ENCODE peak calls at places on chromosome 10, in six cellular contexts. L is uterus, I is fibroblast of mammary gland, R is Panc1, N is fibroblast of lung, Y is colonic mucosa. V is an unnamed sample.

GRCh38 chr10:49512121-49512809 is 26.7 kb downstream of the ERCC6 start:
- DNase-seq in L (no peak), I (peak; percentile 50), R (peak; percentile 24), N (peak; percentile 30), Y (no peak), V (peak; percentile 35)

GRCh38 chr10:31864834-31865518 is 63.7 kb downstream of the ARHGAP12 start:
- DNase-seq in L (no peak), I (peak; percentile 24), R (no peak), N (peak; percentile 13), Y (no peak), V (peak; percentile 47)

GRCh38 chr10:93916257-93917063 is 22.7 kb downstream of the SLC35G1 start:
- DNase-seq in L (no peak), I (peak; percentile 58), R (no peak), N (peak; percentile 43), Y (no peak), V (peak; percentile 54)

GRCh38 chr10:103769176-103769575 is 86.2 kb downstream of the SH3PXD2A start:
- DNase-seq in L (no peak), I (no peak), R (no peak), N (no peak), Y (no peak), V (no peak)

GRCh38 chr10:5314866-5315265 is 49.9 kb upstream of the UCN3 start:
- DNase-seq in L (no peak), I (no peak), R (no peak), N (no peak), Y (no peak), V (no peak)

GRCh38 chr10:93600861-93601773 is at the start of gene RBP4:
- DNase-seq in L (no peak), I (peak; percentile 34), R (no peak), N (peak; percentile 64), Y (peak; percentile 41), V (peak; percentile 39)

GRCh38 chr10:132832186-132832983 is 46.4 kb upstream of the NKX6-2 start:
- DNase-seq in L (no peak), I (no peak), R (no peak), N (no peak), Y (no peak), V (no peak)

GRCh38 chr10:77505431-77506334 is 131.9 kb downstream of the KCNMA1 start:
- DNase-seq in L (no peak), I (peak; percentile 95), R (peak; percentile 85), N (peak; percentile 96), Y (no peak), V (peak; percentile 93)

GRCh38 chr10:5497289-5497688 is 2.1 kb downstream of the CALML5 start:
- DNase-seq in L (no peak), I (no peak), R (no peak), N (no peak), Y (no peak), V (no peak)

GRCh38 chr10:132967540-132967939 is 25.2 kb upstream of the CFAP46 start:
- DNase-seq in L (no peak), I (no peak), R (no peak), N (no peak), Y (peak; percentile 66), V (no peak)

GRCh38 chr10:24826022-24826421 is 102.3 kb upstream of the ARHGAP21 start:
- DNase-seq in L (no peak), I (peak; percentile 92), R (no peak), N (peak; percentile 67), Y (no peak), V (peak; percentile 87)

GRCh38 chr10:67923551-67923950 is 39.1 kb downstream of the SIRT1 start:
- DNase-seq in L (no peak), I (peak; percentile 56), R (no peak), N (peak; percentile 31), Y (no peak), V (peak; percentile 34)

GRCh38 chr10:119575506-119575905 is 21.3 kb downstream of the TIAL1 start:
- DNase-seq in L (no peak), I (peak; percentile 49), R (no peak), N (peak; percentile 40), Y (no peak), V (no peak)

GRCh38 chr10:120505866-120506265 is 48.8 kb downstream of the PLPP4 start:
- DNase-seq in L (no peak), I (peak; percentile 18), R (no peak), N (peak; percentile 95), Y (no peak), V (no peak)

GRCh38 chr10:110357252-110357780 is 52.6 kb upstream of the SMNDC1 start:
- DNase-seq in L (peak; percentile 60), I (peak; percentile 98), R (no peak), N (peak; percentile 97), Y (no peak), V (peak; percentile 97)

GRCh38 chr10:58647770-58648169 is 135.1 kb downstream of the BICC1 start:
- DNase-seq in L (no peak), I (peak; percentile 40), R (no peak), N (peak; percentile 85), Y (no peak), V (no peak)

GRCh38 chr10:90917968-90918318 is 2.9 kb downstream of the ANKRD1 start:
- DNase-seq in L (no peak), I (no peak), R (no peak), N (no peak), Y (no peak), V (no peak)

GRCh38 chr10:90919683-90920574 is 958 bp downstream of the ANKRD1 start:
- DNase-seq in L (no peak), I (no peak), R (no peak), N (no peak), Y (no peak), V (no peak)

GRCh38 chr10:90921906-90922305 is 1.0 kb upstream of the ANKRD1 start:
- DNase-seq in L (no peak), I (no peak), R (no peak), N (no peak), Y (no peak), V (no peak)

GRCh38 chr10:90923111-90923731 is 2.3 kb upstream of the ANKRD1 start:
- DNase-seq in L (no peak), I (no peak), R (no peak), N (no peak), Y (no peak), V (no peak)

GRCh38 chr10:90920986-90921643 is at the start of gene ANKRD1:
- DNase-seq in L (no peak), I (peak; percentile 81), R (peak; percentile 85), N (peak; percentile 96), Y (no peak), V (peak; percentile 92)
- H3K4me3 ChIP-seq in L (no peak within 1 kb of the TSS), I (no peak within 1 kb of the TSS), R (no peak within 1 kb of the TSS), N (no peak within 1 kb of the TSS), Y (no peak within 1 kb of the TSS), V (no peak within 1 kb of the TSS)

GRCh38 chr10:28677889-28678686 is 767 bp downstream of the BAMBI start:
- DNase-seq in L (peak; percentile 40), I (no peak), R (no peak), N (peak; percentile 46), Y (peak; percentile 29), V (no peak)
- H3K4me3 ChIP-seq in L (peak overlapping the region; percentile 83), I (peak overlapping the region; percentile 56), R (peak overlapping the region; percentile 41), N (peak overlapping the region; percentile 68), Y (peak overlapping the region; percentile 39), V (peak overlapping the region; percentile 64)

DNA sequence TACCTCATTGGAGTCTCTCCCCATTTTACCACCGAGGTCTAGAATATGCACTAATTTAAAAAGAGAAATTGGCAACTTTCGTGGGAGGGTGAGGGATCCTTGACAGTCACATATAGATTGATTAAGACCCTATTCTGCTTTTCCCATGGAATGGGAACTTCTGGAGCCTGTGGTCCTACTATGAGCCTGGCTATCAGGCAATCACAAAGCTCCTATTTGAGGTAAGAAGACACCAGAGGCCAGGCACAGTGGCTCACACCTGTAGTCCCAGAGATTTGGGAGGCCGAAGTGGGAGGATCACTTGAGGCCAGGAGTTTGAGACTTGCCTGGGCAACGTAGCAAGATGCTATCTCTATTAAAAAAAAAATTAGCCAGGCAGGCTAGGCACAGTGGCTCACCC is 104.7 kb upstream of the CCNY start:
- DNase-seq in L (no peak), I (no peak), R (no peak), N (no peak), Y (no peak), V (no peak)
- H3K4me3 ChIP-seq in L (no peak overlapping the region), I (no peak overlapping the region), R (no peak overlapping the region), N (no peak overlapping the region), Y (no peak overlapping the region), V (no peak overlapping the region)

DNA sequence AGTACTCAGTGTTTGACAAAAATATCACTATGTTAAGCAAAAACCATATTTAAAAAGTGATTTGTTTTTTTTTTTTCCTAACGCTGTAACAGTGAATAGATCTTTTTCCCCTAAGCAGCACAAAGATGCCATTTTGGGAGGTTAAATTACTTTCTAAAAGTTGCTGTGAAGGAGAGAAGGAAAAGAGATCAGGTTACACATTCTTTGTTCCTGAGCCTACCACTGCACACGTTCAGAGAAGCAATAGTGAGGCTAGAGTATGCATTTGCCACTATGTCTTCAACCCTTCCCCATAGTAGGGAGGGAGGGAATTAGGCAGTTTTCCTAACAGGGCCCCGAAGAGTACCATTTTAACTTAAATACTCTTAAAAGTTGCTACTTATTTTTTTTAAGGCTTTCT is 38.9 kb downstream of the BMPR1A start:
- DNase-seq in L (no peak), I (peak; percentile 74), R (peak; percentile 5), N (peak; percentile 90), Y (no peak), V (peak; percentile 78)
- H3K4me3 ChIP-seq in L (no peak overlapping the region), I (no peak overlapping the region), R (no peak overlapping the region), N (no peak overlapping the region), Y (no peak overlapping the region), V (no peak overlapping the region)

GRCh38 chr10:23344251-23344841 is at the start of gene C10orf67:
- DNase-seq in L (peak; percentile 18), I (peak; percentile 45), R (no peak), N (peak; percentile 63), Y (peak; percentile 23), V (peak; percentile 15)
- H3K4me3 ChIP-seq in L (peak within 1 kb of the TSS; percentile 30), I (peak within 1 kb of the TSS; percentile 65), R (peak within 1 kb of the TSS; percentile 45), N (peak within 1 kb of the TSS; percentile 59), Y (peak within 1 kb of the TSS; percentile 39), V (peak within 1 kb of the TSS; percentile 74)

GRCh38 chr10:27741173-27742091 is 4.2 kb downstream of the MKX start:
- DNase-seq in L (peak; percentile 20), I (no peak), R (no peak), N (no peak), Y (no peak), V (no peak)
- H3K4me3 ChIP-seq in L (peak overlapping the region; percentile 37), I (peak overlapping the region; percentile 9), R (peak overlapping the region; percentile 59), N (no peak overlapping the region), Y (peak overlapping the region; percentile 47), V (peak overlapping the region; percentile 84)